ENCODE peak calls at places on chromosomes 16 and 17, in seven cellular contexts. B is AG08396; A is stimulated activated CD4-positive, alpha-beta T cell treated with anti-CD3 and anti-CD28 coated beads, Interleukin-15, amount 100 ng/mL, for 1 hour; F is activated gamma-delta T cell treated with anti-CD3 and anti-CD28 coated beads, Interleukin-2, amount 50 U/mL, for 16 hours; Z is left lung; I is GM19239; T is neural crest cell. U is an unnamed sample.

GRCh38 chr17:65261682-65262636 is 124.8 kb downstream of the RGS9 start:
- DNase-seq in T (no peak), B (no peak), Z (no peak), F (no peak), A (no peak), I (no peak), U (no peak)

GRCh38 chr17:14859521-14859920 is 405.6 kb downstream of the PMP22 start:
- DNase-seq in I (no peak), F (no peak), A (no peak), Z (no peak), T (no peak), B (no peak), U (no peak)

GRCh38 chr16:75195811-75196790 is 10.9 kb downstream of the CTRB2 start:
- DNase-seq in B (no peak), F (no peak), T (no peak), A (no peak), Z (no peak), I (no peak), U (no peak)

GRCh38 chr17:35553310-35553709 is 7.3 kb downstream of the SLFN14 start:
- DNase-seq in F (no peak), A (no peak), Z (no peak), T (no peak), I (no peak), B (no peak), U (no peak)

GRCh38 chr17:76370261-76370993 is 14.0 kb upstream of the SPHK1 start:
- DNase-seq in I (no peak), A (no peak), F (no peak), Z (peak), T (no peak), B (peak), U (peak)

GRCh38 chr16:46728804-46729203 is 19.3 kb downstream of the MYLK3 start:
- DNase-seq in B (no peak), I (no peak), Z (no peak), T (no peak), A (no peak), F (no peak), U (no peak)

GRCh38 chr16:15031179-15031578 is 24.7 kb downstream of the NTAN1 start:
- DNase-seq in A (no peak), F (no peak), T (no peak), I (no peak), B (no peak), Z (no peak), U (no peak)

GRCh38 chr17:19554393-19554792 is 20.7 kb downstream of the SLC47A1 start:
- DNase-seq in A (no peak), F (no peak), I (no peak), B (no peak), T (no peak), Z (no peak), U (no peak)

GRCh38 chr17:65362826-65363225 is 198.6 kb downstream of the AXIN2 start:
- DNase-seq in F (no peak), T (no peak), A (no peak), Z (no peak), B (no peak), I (no peak), U (no peak)

GRCh38 chr17:1847191-1847590 is 17.4 kb downstream of the RPA1 start:
- DNase-seq in A (no peak), B (no peak), Z (no peak), I (no peak), F (no peak), T (no peak), U (no peak)

GRCh38 chr17:77147357-77147801 is 6.6 kb downstream of the SEC14L1 start:
- DNase-seq in B (no peak), I (no peak), F (no peak), Z (no peak), A (no peak), T (no peak), U (peak)

GRCh38 chr17:28533091-28533670 is 19.2 kb downstream of the UNC119 start:
- DNase-seq in F (no peak), B (no peak), T (no peak), A (no peak), Z (no peak), I (no peak), U (no peak)

GRCh38 chr17:57045868-57046671 is 39.0 kb upstream of the AKAP1 start:
- DNase-seq in A (no peak), T (no peak), I (peak), B (peak), Z (peak), F (peak), U (peak)

GRCh38 chr16:31148281-31148728 is 1.6 kb downstream of the PRSS36 start:
- DNase-seq in Z (peak), F (no peak), T (no peak), A (no peak), B (no peak), I (no peak), U (peak)

GRCh38 chr16:83802135-83802534 is 5.6 kb upstream of the HSBP1 start:
- DNase-seq in I (peak), F (no peak), T (no peak), B (peak), Z (no peak), A (no peak), U (no peak)

GRCh38 chr17:39486242-39486641 is 25.0 kb downstream of the CDK12 start:
- DNase-seq in B (peak), I (no peak), T (no peak), A (no peak), Z (no peak), F (no peak), U (no peak)

GRCh38 chr17:73119631-73120030 is 27.1 kb upstream of the SLC39A11 start:
- DNase-seq in I (no peak), F (no peak), T (no peak), B (no peak), Z (no peak), A (no peak), U (no peak)

GRCh38 chr16:2299915-2300192 is 31.9 kb upstream of the RNPS1 start:
- DNase-seq in Z (peak), B (no peak), A (no peak), T (no peak), I (no peak), F (no peak), U (no peak)